ENCODE peak calls at places on chromosomes 12 and 14, in six cellular contexts. One of them, this sample, is unnamed.
A peak's percentile ranks its signal among the peaks of the same experiment; 100 is the strongest.

GRCh38 chr14:100566119-100566518 is 21.1 kb downstream of the BEGAIN start:
- DNase-seq in HT1080: no peak
- DNase-seq in lung: no peak
- DNase-seq in GM23248: no peak
- DNase-seq in effector CD4-positive, alpha-beta T cell: no peak
- DNase-seq in GM10248: no peak
- DNase-seq in this sample: no peak

GRCh38 chr14:52355016-52355430 is 40.9 kb downstream of the PTGER2 start:
- DNase-seq in HT1080: peak; percentile 95
- DNase-seq in lung: no peak
- DNase-seq in GM10248: no peak
- DNase-seq in effector CD4-positive, alpha-beta T cell: no peak
- DNase-seq in GM23248: peak; percentile 94
- DNase-seq in this sample: no peak

GRCh38 chr12:104303538-104304151 is at the start of gene EID3:
- DNase-seq in HT1080: no peak
- DNase-seq in effector CD4-positive, alpha-beta T cell: peak; percentile 84
- DNase-seq in GM10248: peak; percentile 93
- DNase-seq in lung: peak; percentile 86
- DNase-seq in GM23248: peak; percentile 97
- DNase-seq in this sample: peak; percentile 89

GRCh38 chr12:94427520-94428381 is 31.9 kb downstream of the CEP83 start:
- DNase-seq in effector CD4-positive, alpha-beta T cell: no peak
- DNase-seq in GM23248: peak; percentile 63
- DNase-seq in GM10248: no peak
- DNase-seq in HT1080: no peak
- DNase-seq in lung: peak; percentile 62
- DNase-seq in this sample: no peak

GRCh38 chr14:54784657-54785056 is 118.0 kb downstream of the GCH1 start:
- DNase-seq in HT1080: no peak
- DNase-seq in lung: no peak
- DNase-seq in effector CD4-positive, alpha-beta T cell: no peak
- DNase-seq in GM10248: no peak
- DNase-seq in GM23248: no peak
- DNase-seq in this sample: no peak

GRCh38 chr12:63802012-63802608 is 22.4 kb downstream of the RXYLT1 start:
- DNase-seq in lung: no peak
- DNase-seq in GM10248: peak; percentile 18
- DNase-seq in effector CD4-positive, alpha-beta T cell: no peak
- DNase-seq in GM23248: peak; percentile 55
- DNase-seq in HT1080: peak; percentile 27
- DNase-seq in this sample: no peak

GRCh38 chr14:85602366-85602765 is 72.4 kb downstream of the FLRT2 start:
- DNase-seq in effector CD4-positive, alpha-beta T cell: no peak
- DNase-seq in GM23248: no peak
- DNase-seq in lung: no peak
- DNase-seq in GM10248: no peak
- DNase-seq in HT1080: no peak
- DNase-seq in this sample: no peak

GRCh38 chr12:41365653-41366131 is 177.6 kb downstream of the PDZRN4 start:
- DNase-seq in GM10248: no peak
- DNase-seq in lung: no peak
- DNase-seq in effector CD4-positive, alpha-beta T cell: no peak
- DNase-seq in HT1080: no peak
- DNase-seq in GM23248: no peak
- DNase-seq in this sample: no peak

GRCh38 chr14:77002335-77002734 is 26.2 kb downstream of the IRF2BPL start:
- DNase-seq in GM10248: no peak
- DNase-seq in HT1080: no peak
- DNase-seq in GM23248: no peak
- DNase-seq in effector CD4-positive, alpha-beta T cell: no peak
- DNase-seq in lung: no peak
- DNase-seq in this sample: no peak

This sample was measured in type B pancreatic cell.